ENCODE peak calls at places on chromosomes 12 and 14, in nine cellular contexts. E is cardiac muscle cell; K is body of pancreas; M is NCI-H187 treated with DMSO at 0.1 percent for 48 hours; L is fibroblast of the conjunctiva; Y is mesendoderm; F is NCI-H2029 treated with DMSO at 0.1 percent for 48 hours; U is amniotic epithelial cell; J is stimulated activated naive CD8-positive, alpha-beta T cell treated with anti-CD3 and anti-CD28 coated beads, Interleukin-15, amount 100 ng/mL, for 72 hours. H is an unnamed sample.

GRCh38 chr14:53327716-53328115 is 174.6 kb upstream of the DDHD1 start:
- DNase-seq in E (peak), M (no peak), F (no peak), J (no peak), K (no peak), L (no peak), Y (peak), U (peak), H (no peak)

GRCh38 chr12:105352940-105353635 is 22.6 kb downstream of the C12orf75 start:
- DNase-seq in J (no peak), U (no peak), M (no peak), F (peak), Y (peak), L (no peak), E (peak), K (peak), H (no peak)

GRCh38 chr12:57726884-57727757 is 11.4 kb downstream of the AGAP2 start:
- DNase-seq in M (no peak), Y (no peak), F (no peak), L (no peak), J (no peak), E (peak), K (peak), U (peak), H (no peak)

GRCh38 chr12:2074792-2075191 is 22.0 kb downstream of the CACNA1C start:
- DNase-seq in M (no peak), K (no peak), F (no peak), L (no peak), E (no peak), U (no peak), Y (no peak), J (no peak), H (no peak)

GRCh38 chr12:53966070-53966384 is 6.9 kb upstream of the HOXC11 start:
- DNase-seq in Y (peak), F (no peak), E (no peak), K (no peak), U (no peak), J (no peak), M (no peak), L (no peak), H (no peak)

GRCh38 chr14:78950654-78951053 is 780.5 kb downstream of the NRXN3 start:
- DNase-seq in E (peak), U (peak), F (no peak), M (no peak), L (no peak), Y (peak), J (no peak), K (no peak), H (no peak)

GRCh38 chr12:3698218-3698974 is 54.5 kb downstream of the CRACR2A start:
- DNase-seq in U (peak), M (peak), F (peak), Y (no peak), E (peak), J (no peak), L (peak), K (no peak), H (peak)

GRCh38 chr14:74239848-74240793 is 872 bp downstream of the VSX2 start:
- DNase-seq in Y (peak), U (no peak), K (no peak), F (no peak), M (no peak), L (no peak), J (no peak), E (no peak), H (no peak)

GRCh38 chr12:51970904-51971646 is 19.6 kb downstream of the ACVR1B start:
- DNase-seq in U (peak), M (no peak), K (no peak), E (peak), L (no peak), F (no peak), Y (peak), J (peak), H (no peak)

H was measured in DMS153.